ENCODE peak calls at places on chromosome 3, in four cellular contexts. One of them, this sample, is unnamed.

GRCh38 chr3:47054414-47054813 is 74.9 kb downstream of the NBEAL2 start:
- DNase-seq in AG20443: no peak
- DNase-seq in spleen: no peak
- DNase-seq in T-helper 2 cell: no peak
- DNase-seq in this sample: no peak

GRCh38 chr3:149502438-149502837 is 27.9 kb downstream of the TM4SF4 start:
- DNase-seq in AG20443: no peak
- DNase-seq in spleen: no peak
- DNase-seq in T-helper 2 cell: no peak
- DNase-seq in this sample: no peak

GRCh38 chr3:32621466-32621865 is 50.8 kb upstream of the DYNC1LI1 start:
- DNase-seq in AG20443: no peak
- DNase-seq in spleen: no peak
- DNase-seq in T-helper 2 cell: no peak
- DNase-seq in this sample: no peak

GRCh38 chr3:38602576-38603250 is 46.8 kb downstream of the SCN5A start:
- DNase-seq in AG20443: no peak
- DNase-seq in spleen: peak; percentile 35
- DNase-seq in T-helper 2 cell: no peak
- DNase-seq in this sample: no peak

GRCh38 chr3:149487598-149488197 is 13.2 kb downstream of the TM4SF4 start:
- DNase-seq in AG20443: no peak
- DNase-seq in spleen: no peak
- DNase-seq in T-helper 2 cell: no peak
- DNase-seq in this sample: peak; percentile 61

GRCh38 chr3:29643034-29643425 is 362.2 kb downstream of the RBMS3 start:
- DNase-seq in AG20443: no peak
- DNase-seq in spleen: no peak
- DNase-seq in T-helper 2 cell: no peak
- DNase-seq in this sample: no peak

GRCh38 chr3:20589275-20589674 is 403.3 kb upstream of the SGO1 start:
- DNase-seq in AG20443: no peak
- DNase-seq in spleen: no peak
- DNase-seq in T-helper 2 cell: no peak
- DNase-seq in this sample: no peak

GRCh38 chr3:194573680-194574437 is 59.4 kb downstream of the TMEM44 start:
- DNase-seq in AG20443: peak; percentile 43
- DNase-seq in spleen: no peak
- DNase-seq in T-helper 2 cell: peak; percentile 11
- DNase-seq in this sample: no peak

This sample was measured in HCT116.